ENCODE peak calls at places on chromosomes 6 and 20, in seven cellular contexts. U is K562, E is heart left ventricle, R is adrenal gland, D is upper lobe of left lung, V is A549, X is ovary. H is an unnamed sample.

GRCh38 chr20:58719258-58719657 is 26.7 kb downstream of the NPEPL1 start:
- DNase-seq in U (no peak), E (no peak), R (no peak), D (no peak), V (no peak), X (no peak), H (no peak)

GRCh38 chr20:1328680-1329330 is at the start of gene SDCBP2:
- DNase-seq in U (no peak), E (peak), R (no peak), D (peak), V (no peak), X (no peak), H (no peak)

GRCh38 chr6:155125916-155126315 is 130.8 kb downstream of the TIAM2 start:
- DNase-seq in U (no peak), E (no peak), R (no peak), D (no peak), V (no peak), X (no peak), H (no peak)

GRCh38 chr20:41139227-41140093 is 2.1 kb downstream of the PLCG1 start:
- DNase-seq in U (no peak), E (no peak), R (no peak), D (no peak), V (no peak), X (no peak), H (no peak)

GRCh38 chr6:22325481-22325880 is 28.6 kb upstream of the PRL start:
- DNase-seq in U (no peak), E (no peak), R (no peak), D (no peak), V (no peak), X (no peak), H (no peak)

GRCh38 chr6:136535017-136535416 is 15.2 kb downstream of the MAP7 start:
- DNase-seq in U (no peak), E (no peak), R (no peak), D (no peak), V (no peak), X (no peak), H (no peak)

GRCh38 chr6:118284736-118285360 is 263.2 kb upstream of the PLN start:
- DNase-seq in U (no peak), E (no peak), R (no peak), D (no peak), V (no peak), X (no peak), H (no peak)

GRCh38 chr6:3578981-3579380 is 122.1 kb upstream of the SLC22A23 start:
- DNase-seq in U (no peak), E (no peak), R (no peak), D (no peak), V (no peak), X (no peak), H (no peak)

GRCh38 chr6:124148225-124148624 is 344.6 kb downstream of the NKAIN2 start:
- DNase-seq in U (no peak), E (no peak), R (no peak), D (no peak), V (no peak), X (no peak), H (no peak)

GRCh38 chr6:152982768-152983636 is at the start of gene FBXO5:
- DNase-seq in U (peak), E (peak), R (peak), D (peak), V (peak), X (peak), H (peak)
- TF ChIP-seq POLR2A in U (peak), E (peak), R (peak), D (peak), V (peak), X (peak), H (peak)

GRCh38 chr20:18566892-18567738 is at the start of gene SMIM26:
- DNase-seq in U (peak), E (peak), R (peak), D (peak), V (peak), X (peak), H (peak)
- TF ChIP-seq POLR2A in U (peak), E (peak), R (peak), D (no peak), V (peak), X (peak), H (peak)

GRCh38 chr6:1608222-1608975 is 1.3 kb upstream of the FOXC1 start:
- DNase-seq in U (no peak), E (no peak), R (no peak), D (no peak), V (no peak), X (no peak), H (no peak)

GRCh38 chr6:1611322-1611571 is 1.5 kb downstream of the FOXC1 start:
- DNase-seq in U (no peak), E (peak), R (no peak), D (no peak), V (peak), X (no peak), H (no peak)

GRCh38 chr6:1608976-1609661 is 596 bp upstream of the FOXC1 start:
- DNase-seq in U (no peak), E (peak), R (no peak), D (no peak), V (no peak), X (peak), H (no peak)

GRCh38 chr6:1610497-1611321 is 994 bp downstream of the FOXC1 start:
- DNase-seq in U (no peak), E (no peak), R (no peak), D (no peak), V (peak), X (peak), H (no peak)

GRCh38 chr6:1609662-1610496 is at the start of gene FOXC1:
- DNase-seq in U (no peak), E (peak), R (peak), D (peak), V (peak), X (peak), H (peak)
- TF ChIP-seq POLR2A in U (no peak), E (peak), R (peak), D (no peak), V (peak), X (no peak), H (peak)

DNA sequence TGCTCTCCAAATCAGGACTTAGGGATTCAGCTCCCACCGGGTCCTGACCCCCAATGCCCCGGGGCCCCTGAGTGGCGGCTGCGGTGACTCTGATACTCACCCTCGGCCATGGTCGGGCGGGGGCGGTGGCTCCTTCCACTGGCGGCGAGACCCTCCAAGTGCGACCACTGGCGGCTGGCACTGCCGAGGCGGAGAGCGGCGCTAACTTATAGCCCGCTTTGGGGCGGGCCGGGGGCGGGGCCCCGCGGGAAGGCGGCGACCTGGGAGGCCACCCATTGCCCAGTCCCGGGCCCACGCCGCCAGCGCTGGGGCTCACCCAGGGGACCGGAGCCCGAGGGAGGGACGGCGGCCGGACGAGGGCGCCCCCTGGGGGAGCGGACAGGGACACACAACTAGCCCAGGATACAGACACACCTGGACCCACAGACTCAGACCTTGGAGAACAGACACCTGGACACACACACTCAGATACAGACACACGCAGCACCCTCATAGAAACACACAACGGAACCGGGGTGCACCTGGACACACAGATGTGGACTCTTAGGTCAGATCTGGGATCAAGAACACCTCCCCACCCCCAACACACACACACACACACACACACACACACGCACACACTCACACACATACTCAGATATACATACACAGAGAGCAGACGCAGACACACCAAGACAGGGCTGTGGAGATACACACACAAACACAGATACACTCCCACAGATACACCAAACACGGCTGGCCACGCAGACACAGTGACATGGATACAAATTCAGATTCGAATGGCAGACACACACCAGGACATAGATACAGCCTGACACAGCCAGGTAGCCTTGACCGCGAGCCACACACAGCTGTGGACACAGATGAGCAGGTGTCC is at the start of gene TGM2:
- DNase-seq in U (peak), E (peak), R (peak), D (peak), V (peak), X (peak), H (peak)
- TF ChIP-seq POLR2A in U (no peak), E (peak), R (peak), D (peak), V (peak), X (no peak), H (peak)

DNA sequence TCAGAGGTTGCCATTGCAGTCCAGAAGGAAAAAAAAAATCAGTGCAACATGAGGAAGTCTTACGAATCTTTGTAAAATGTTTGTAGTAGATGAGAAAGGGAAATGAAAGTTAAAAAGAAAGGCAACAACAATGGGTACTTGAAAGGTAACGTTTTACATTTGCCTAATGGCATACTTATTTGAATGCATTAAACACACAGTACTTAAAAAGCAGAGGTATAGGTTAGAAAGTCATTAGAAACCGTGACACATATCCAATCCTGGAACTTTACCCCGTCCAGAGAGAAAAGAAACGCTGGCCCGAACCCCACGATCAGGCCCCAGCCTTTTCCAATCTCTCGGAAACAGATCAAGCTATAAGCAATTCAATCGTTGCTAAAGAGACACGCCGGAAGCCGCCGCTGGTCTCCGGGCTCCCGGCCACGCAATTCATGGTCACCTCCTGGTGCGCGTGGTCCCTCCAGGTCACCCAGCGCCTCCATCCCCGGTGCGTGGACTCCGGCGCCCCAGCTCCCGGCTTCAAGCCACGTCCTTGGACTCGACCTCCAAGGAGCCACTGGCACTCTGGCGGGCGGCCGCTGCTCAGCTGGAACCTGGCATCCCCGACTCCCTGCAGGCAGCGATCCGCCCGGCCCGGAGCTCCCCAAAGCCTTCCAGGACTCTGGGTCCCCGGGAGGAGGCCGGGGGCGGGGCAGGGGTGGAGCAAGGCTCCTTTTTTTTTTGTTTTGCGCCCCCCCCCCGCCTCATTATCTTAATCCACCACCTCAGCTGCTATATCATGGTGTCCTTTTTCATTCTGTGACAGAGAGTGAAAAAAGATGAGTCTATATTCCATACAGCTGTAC is at the start of gene SLC18B1:
- DNase-seq in U (peak), E (peak), R (peak), D (peak), V (no peak), X (peak), H (no peak)
- TF ChIP-seq POLR2A in U (peak), E (no peak), R (peak), D (no peak), V (peak), X (no peak), H (no peak)

GRCh38 chr6:38640216-38640909 is 634 bp upstream of the BTBD9 start:
- DNase-seq in U (no peak), E (no peak), R (peak), D (no peak), V (no peak), X (peak), H (no peak)
- TF ChIP-seq POLR2A in U (no peak), E (no peak), R (no peak), D (no peak), V (no peak), X (no peak), H (peak)

GRCh38 chr6:26194774-26195375 is 107.6 kb downstream of the HFE start:
- DNase-seq in U (no peak), E (no peak), R (no peak), D (no peak), V (no peak), X (no peak), H (no peak)

GRCh38 chr6:26195924-26196845 is 109.0 kb downstream of the HFE start:
- DNase-seq in U (no peak), E (no peak), R (peak), D (no peak), V (no peak), X (no peak), H (no peak)

GRCh38 chr6:26196846-26197683 is 109.8 kb downstream of the HFE start:
- DNase-seq in U (peak), E (peak), R (peak), D (peak), V (no peak), X (peak), H (peak)

GRCh38 chr6:26194329-26194701 is 107.1 kb downstream of the HFE start:
- DNase-seq in U (no peak), E (no peak), R (no peak), D (no peak), V (no peak), X (no peak), H (no peak)

DNA sequence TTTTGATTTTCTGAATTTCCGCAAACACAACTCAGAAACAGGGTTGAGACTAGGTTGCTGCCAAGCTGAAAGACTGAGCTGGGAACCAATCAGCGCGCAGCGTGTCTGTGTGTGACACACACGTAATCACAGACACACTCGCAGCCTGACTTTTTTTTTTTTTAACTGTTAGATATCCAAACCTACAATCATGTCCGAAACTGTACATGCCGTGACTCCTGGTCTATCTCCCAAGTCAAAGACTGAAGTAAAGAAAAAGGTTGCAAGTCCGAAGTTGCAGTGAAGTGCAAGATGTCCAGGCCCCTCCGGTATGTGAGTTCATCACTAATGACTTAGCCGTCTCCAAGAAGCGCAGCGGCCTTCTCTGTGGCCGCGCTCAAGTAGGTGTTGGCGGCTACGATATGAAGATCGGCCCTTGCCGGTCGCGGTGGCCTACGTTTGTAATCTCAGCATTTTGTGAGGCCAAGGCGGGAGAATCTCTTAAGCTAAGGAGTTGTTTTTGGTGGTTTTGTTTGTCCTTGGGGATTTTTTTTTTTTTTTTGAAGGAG is 108.2 kb downstream of the HFE start:
- DNase-seq in U (peak), E (peak), R (peak), D (peak), V (peak), X (peak), H (no peak)
- TF ChIP-seq POLR2A in U (peak), E (peak), R (peak), D (peak), V (no peak), X (peak), H (no peak)

H was measured in H54.